ENCODE peak calls at places on chromosomes 16 and 17, in eight cellular contexts. Q is brain microvascular endothelial cell, Y is adrenal gland, Z is heart right ventricle, A is left ventricle myocardium inferior, W is psoas muscle, H is A673, C is foreskin keratinocyte. V is an unnamed sample.

GRCh38 chr17:45235071-45236001 is 13.7 kb downstream of the FMNL1 start:
- DNase-seq in Q (peak; percentile 64), Y (peak; percentile 54), Z (peak; percentile 74), A (peak; percentile 78), W (peak; percentile 85), H (peak; percentile 58), C (no peak), V (peak; percentile 88)

GRCh38 chr17:80836971-80837481 is 154.6 kb upstream of the CHMP6 start:
- DNase-seq in Q (no peak), Y (no peak), Z (no peak), A (no peak), W (peak; percentile 43), H (no peak), C (no peak), V (no peak)

GRCh38 chr17:40086150-40087044 is 14.0 kb downstream of the NR1D1 start:
- DNase-seq in Q (no peak), Y (peak; percentile 56), Z (peak; percentile 73), A (no peak), W (peak; percentile 87), H (peak; percentile 43), C (no peak), V (no peak)

GRCh38 chr16:27168790-27169189 is 34.5 kb upstream of the KDM8 start:
- DNase-seq in Q (no peak), Y (no peak), Z (no peak), A (no peak), W (no peak), H (no peak), C (no peak), V (no peak)

GRCh38 chr17:40017422-40018080 is 2.3 kb downstream of the CSF3 start:
- DNase-seq in Q (no peak), Y (no peak), Z (peak; percentile 48), A (peak; percentile 57), W (peak; percentile 82), H (no peak), C (no peak), V (no peak)

GRCh38 chr17:28492352-28493310 is 13.5 kb upstream of the FOXN1 start:
- DNase-seq in Q (no peak), Y (no peak), Z (no peak), A (no peak), W (no peak), H (no peak), C (peak; percentile 87), V (no peak)

GRCh38 chr16:9901-10665 is 43.3 kb downstream of the POLR3K start:
- DNase-seq in Q (no peak), Y (peak; percentile 26), Z (no peak), A (no peak), W (peak; percentile 56), H (peak; percentile 45), C (no peak), V (peak; percentile 71)

GRCh38 chr16:51153275-51153991 is 2.4 kb upstream of the SALL1 start:
- DNase-seq in Q (no peak), Y (no peak), Z (no peak), A (no peak), W (no peak), H (no peak), C (no peak), V (no peak)

GRCh38 chr17:64938925-64939474 is 19.7 kb upstream of the LRRC37A3 start:
- DNase-seq in Q (peak; percentile 25), Y (peak; percentile 51), Z (peak; percentile 48), A (peak; percentile 39), W (peak; percentile 67), H (no peak), C (no peak), V (no peak)

GRCh38 chr17:57540596-57540995 is 204.5 kb downstream of the CCDC182 start:
- DNase-seq in Q (no peak), Y (no peak), Z (no peak), A (no peak), W (no peak), H (no peak), C (no peak), V (no peak)

GRCh38 chr17:66836063-66837005 is 1.4 kb downstream of the CACNG5 start:
- DNase-seq in Q (no peak), Y (no peak), Z (no peak), A (no peak), W (no peak), H (no peak), C (no peak), V (peak; percentile 38)

GRCh38 chr17:63944736-63945499 is 12.8 kb upstream of the CD79B start:
- DNase-seq in Q (no peak), Y (no peak), Z (no peak), A (no peak), W (peak; percentile 81), H (no peak), C (no peak), V (no peak)

GRCh38 chr17:44747566-44747965 is 11.2 kb upstream of the ADAM11 start:
- DNase-seq in Q (no peak), Y (no peak), Z (no peak), A (no peak), W (no peak), H (no peak), C (no peak), V (no peak)

GRCh38 chr17:14699569-14700190 is 398.8 kb downstream of the HS3ST3B1 start:
- DNase-seq in Q (no peak), Y (no peak), Z (no peak), A (no peak), W (no peak), H (no peak), C (no peak), V (no peak)

GRCh38 chr17:48745381-48746275 is 17.1 kb upstream of the HOXB13 start:
- DNase-seq in Q (no peak), Y (no peak), Z (no peak), A (no peak), W (no peak), H (no peak), C (no peak), V (no peak)

GRCh38 chr16:21166561-21166961 is 8.1 kb downstream of the LDAF1 start:
- DNase-seq in Q (no peak), Y (no peak), Z (no peak), A (no peak), W (no peak), H (no peak), C (no peak), V (no peak)

GRCh38 chr16:64196444-64196843 is 925.4 kb downstream of the CDH11 start:
- DNase-seq in Q (peak; percentile 56), Y (no peak), Z (no peak), A (no peak), W (no peak), H (no peak), C (no peak), V (no peak)

GRCh38 chr17:41324180-41325075 is 8.9 kb upstream of the KRTAP17-1 start:
- DNase-seq in Q (no peak), Y (no peak), Z (no peak), A (no peak), W (no peak), H (no peak), C (no peak), V (no peak)

GRCh38 chr17:10728331-10728730 is 1.5 kb downstream of the TMEM220 start:
- DNase-seq in Q (no peak), Y (no peak), Z (no peak), A (no peak), W (no peak), H (no peak), C (no peak), V (no peak)

GRCh38 chr16:66845791-66846221 is 1.6 kb downstream of the CA7 start:
- DNase-seq in Q (no peak), Y (peak; percentile 11), Z (no peak), A (no peak), W (no peak), H (peak; percentile 25), C (no peak), V (no peak)

GRCh38 chr16:1474796-1475551 is at the start of gene CLCN7:
- DNase-seq in Q (peak; percentile 76), Y (peak; percentile 89), Z (peak; percentile 93), A (peak; percentile 94), W (peak; percentile 96), H (peak; percentile 89), C (peak; percentile 32), V (peak; percentile 96)
- H3K27ac ChIP-seq in Q (peak within 1 kb of the TSS; percentile 80), Y (peak within 1 kb of the TSS; percentile 90), Z (peak within 1 kb of the TSS; percentile 96), A (peak within 1 kb of the TSS; percentile 97), W (peak within 1 kb of the TSS; percentile 96), H (peak within 1 kb of the TSS; percentile 96), C (peak within 1 kb of the TSS; percentile 91), V (peak within 1 kb of the TSS; percentile 92)

DNA sequence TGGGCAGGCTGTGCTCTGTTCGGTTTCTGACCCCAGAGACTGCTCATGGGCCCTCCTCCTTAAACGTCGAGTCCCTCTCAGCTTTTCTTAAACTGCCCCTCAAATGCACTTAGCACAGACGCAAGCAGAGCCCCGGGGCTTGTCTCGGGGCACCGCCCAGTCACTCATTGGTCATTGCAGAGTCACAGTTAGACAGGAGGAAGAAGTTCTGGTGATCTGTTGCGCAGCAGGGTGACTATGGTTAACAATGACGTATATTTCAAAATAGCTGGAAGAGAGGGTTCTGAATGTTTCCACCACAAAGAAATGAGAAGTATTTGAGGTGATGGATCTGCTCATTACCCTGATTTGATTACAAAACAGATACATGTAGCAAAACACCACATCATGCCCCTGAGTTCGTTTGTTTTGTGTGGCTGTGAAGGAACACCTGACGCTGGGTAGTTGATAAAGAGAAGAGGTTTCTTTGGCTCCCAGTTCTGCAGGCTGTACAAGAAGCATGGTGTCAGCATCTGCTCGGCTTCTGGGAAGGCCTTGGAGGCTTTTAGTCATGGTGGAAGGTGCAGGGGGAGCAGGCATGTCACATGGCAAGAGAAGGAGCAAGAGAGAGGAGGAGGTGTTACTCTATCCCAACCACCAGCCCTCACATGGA is 387.4 kb downstream of the CPPED1 start:
- DNase-seq in Q (no peak), Y (no peak), Z (no peak), A (no peak), W (no peak), H (no peak), C (no peak), V (no peak)
- H3K27ac ChIP-seq in Q (no peak overlapping the region), Y (no peak overlapping the region), Z (no peak overlapping the region), A (no peak overlapping the region), W (no peak overlapping the region), H (no peak overlapping the region), C (no peak overlapping the region), V (no peak overlapping the region)

GRCh38 chr16:57993897-57994296 is 6.6 kb downstream of the ZNF319 start:
- DNase-seq in Q (no peak), Y (no peak), Z (no peak), A (no peak), W (peak; percentile 33), H (no peak), C (no peak), V (no peak)
- H3K27ac ChIP-seq in Q (no peak overlapping the region), Y (no peak overlapping the region), Z (no peak overlapping the region), A (no peak overlapping the region), W (no peak overlapping the region), H (no peak overlapping the region), C (no peak overlapping the region), V (no peak overlapping the region)

GRCh38 chr17:7311110-7311698 is 3.8 kb downstream of the EIF5A start:
- DNase-seq in Q (no peak), Y (no peak), Z (no peak), A (no peak), W (no peak), H (no peak), C (no peak), V (no peak)

GRCh38 chr17:7313890-7314718 is 1.1 kb downstream of the GPS2 start:
- DNase-seq in Q (peak; percentile 10), Y (no peak), Z (no peak), A (no peak), W (no peak), H (no peak), C (no peak), V (no peak)

GRCh38 chr17:7312432-7313027 is 2.6 kb downstream of the GPS2 start:
- DNase-seq in Q (no peak), Y (no peak), Z (no peak), A (no peak), W (no peak), H (no peak), C (no peak), V (no peak)

GRCh38 chr17:7314719-7315569 is at the start of gene GPS2:
- DNase-seq in Q (peak; percentile 59), Y (peak; percentile 89), Z (peak; percentile 95), A (peak; percentile 94), W (peak; percentile 96), H (peak; percentile 94), C (no peak), V (peak; percentile 96)

GRCh38 chr17:7313028-7313889 is 1.9 kb downstream of the GPS2 start:
- DNase-seq in Q (no peak), Y (peak; percentile 35), Z (no peak), A (no peak), W (no peak), H (no peak), C (no peak), V (no peak)
- H3K27ac ChIP-seq in Q (no peak overlapping the region), Y (peak overlapping the region; percentile 93), Z (no peak overlapping the region), A (peak overlapping the region; percentile 43), W (peak overlapping the region; percentile 92), H (no peak overlapping the region), C (no peak overlapping the region), V (no peak overlapping the region)